ENCODE peak calls at places on chromosome 1, in ten cellular contexts. One of them, this sample, is unnamed.

GRCh38 chr1:186297439-186297838 is 77.6 kb downstream of the TPR start:
- DNase-seq in naive thymus-derived CD4-positive, alpha-beta T cell: no peak
- DNase-seq in substantia nigra: no peak
- DNase-seq in H9: no peak
- DNase-seq in right lobe of liver: no peak
- DNase-seq in cardiac muscle cell: no peak
- DNase-seq in psoas muscle: no peak
- DNase-seq in effector memory CD4-positive, alpha-beta T cell: no peak
- DNase-seq in transverse colon: no peak
- DNase-seq in SJCRH30: no peak
- DNase-seq in this sample: no peak

GRCh38 chr1:189269011-189269410 is 1208.7 kb downstream of the BRINP3 start:
- DNase-seq in psoas muscle: no peak
- DNase-seq in naive thymus-derived CD4-positive, alpha-beta T cell: no peak
- DNase-seq in effector memory CD4-positive, alpha-beta T cell: no peak
- DNase-seq in substantia nigra: no peak
- DNase-seq in transverse colon: no peak
- DNase-seq in SJCRH30: peak; percentile 34
- DNase-seq in cardiac muscle cell: peak; percentile 17
- DNase-seq in right lobe of liver: no peak
- DNase-seq in H9: no peak
- DNase-seq in this sample: no peak

GRCh38 chr1:224304767-224305166 is 25.2 kb downstream of the NVL start:
- DNase-seq in right lobe of liver: no peak
- DNase-seq in SJCRH30: no peak
- DNase-seq in transverse colon: no peak
- DNase-seq in cardiac muscle cell: no peak
- DNase-seq in substantia nigra: no peak
- DNase-seq in psoas muscle: no peak
- DNase-seq in naive thymus-derived CD4-positive, alpha-beta T cell: no peak
- DNase-seq in H9: no peak
- DNase-seq in effector memory CD4-positive, alpha-beta T cell: no peak
- DNase-seq in this sample: no peak

GRCh38 chr1:115140442-115141144 is 51.3 kb upstream of the TSPAN2 start:
- DNase-seq in H9: no peak
- DNase-seq in right lobe of liver: no peak
- DNase-seq in transverse colon: no peak
- DNase-seq in effector memory CD4-positive, alpha-beta T cell: no peak
- DNase-seq in cardiac muscle cell: no peak
- DNase-seq in psoas muscle: no peak
- DNase-seq in substantia nigra: no peak
- DNase-seq in SJCRH30: no peak
- DNase-seq in naive thymus-derived CD4-positive, alpha-beta T cell: no peak
- DNase-seq in this sample: no peak

GRCh38 chr1:154784924-154785531 is 85.1 kb downstream of the KCNN3 start:
- DNase-seq in SJCRH30: peak; percentile 43
- DNase-seq in transverse colon: no peak
- DNase-seq in right lobe of liver: peak; percentile 85
- DNase-seq in effector memory CD4-positive, alpha-beta T cell: no peak
- DNase-seq in psoas muscle: peak; percentile 44
- DNase-seq in cardiac muscle cell: no peak
- DNase-seq in H9: no peak
- DNase-seq in substantia nigra: no peak
- DNase-seq in naive thymus-derived CD4-positive, alpha-beta T cell: peak; percentile 85
- DNase-seq in this sample: no peak

GRCh38 chr1:78387872-78388271 is 102.9 kb upstream of the PTGFR start:
- DNase-seq in effector memory CD4-positive, alpha-beta T cell: no peak
- DNase-seq in psoas muscle: no peak
- DNase-seq in substantia nigra: no peak
- DNase-seq in transverse colon: no peak
- DNase-seq in right lobe of liver: no peak
- DNase-seq in naive thymus-derived CD4-positive, alpha-beta T cell: no peak
- DNase-seq in H9: no peak
- DNase-seq in cardiac muscle cell: no peak
- DNase-seq in SJCRH30: no peak
- DNase-seq in this sample: no peak

GRCh38 chr1:101291562-101292035 is 54.8 kb downstream of the S1PR1 start:
- DNase-seq in SJCRH30: peak; percentile 79
- DNase-seq in naive thymus-derived CD4-positive, alpha-beta T cell: peak; percentile 63
- DNase-seq in substantia nigra: no peak
- DNase-seq in H9: no peak
- DNase-seq in cardiac muscle cell: peak; percentile 30
- DNase-seq in effector memory CD4-positive, alpha-beta T cell: peak; percentile 17
- DNase-seq in right lobe of liver: no peak
- DNase-seq in transverse colon: no peak
- DNase-seq in psoas muscle: no peak
- DNase-seq in this sample: peak; percentile 87

GRCh38 chr1:7808253-7808844 is 24.3 kb downstream of the PER3 start:
- DNase-seq in transverse colon: no peak
- DNase-seq in naive thymus-derived CD4-positive, alpha-beta T cell: no peak
- DNase-seq in cardiac muscle cell: peak; percentile 6
- DNase-seq in substantia nigra: no peak
- DNase-seq in right lobe of liver: no peak
- DNase-seq in effector memory CD4-positive, alpha-beta T cell: no peak
- DNase-seq in H9: no peak
- DNase-seq in psoas muscle: no peak
- DNase-seq in SJCRH30: peak; percentile 45
- DNase-seq in this sample: peak; percentile 4

GRCh38 chr1:159009287-159009686 is 420 bp upstream of the IFI16 start:
- DNase-seq in H9: no peak
- DNase-seq in cardiac muscle cell: no peak
- DNase-seq in psoas muscle: no peak
- DNase-seq in right lobe of liver: no peak
- DNase-seq in naive thymus-derived CD4-positive, alpha-beta T cell: no peak
- DNase-seq in substantia nigra: no peak
- DNase-seq in transverse colon: no peak
- DNase-seq in effector memory CD4-positive, alpha-beta T cell: no peak
- DNase-seq in SJCRH30: no peak
- DNase-seq in this sample: no peak

GRCh38 chr1:22709891-22710687 is 550 bp upstream of the EPHB2 start:
- DNase-seq in effector memory CD4-positive, alpha-beta T cell: no peak
- DNase-seq in cardiac muscle cell: peak; percentile 73
- DNase-seq in naive thymus-derived CD4-positive, alpha-beta T cell: no peak
- DNase-seq in substantia nigra: peak; percentile 65
- DNase-seq in right lobe of liver: peak; percentile 76
- DNase-seq in transverse colon: peak; percentile 66
- DNase-seq in SJCRH30: peak; percentile 73
- DNase-seq in H9: peak; percentile 55
- DNase-seq in psoas muscle: peak; percentile 81
- DNase-seq in this sample: peak; percentile 49

GRCh38 chr1:26349196-26349885 is 4.6 kb downstream of the CRYBG2 start:
- DNase-seq in effector memory CD4-positive, alpha-beta T cell: no peak
- DNase-seq in right lobe of liver: no peak
- DNase-seq in naive thymus-derived CD4-positive, alpha-beta T cell: no peak
- DNase-seq in psoas muscle: no peak
- DNase-seq in SJCRH30: peak; percentile 59
- DNase-seq in substantia nigra: no peak
- DNase-seq in H9: peak; percentile 17
- DNase-seq in transverse colon: no peak
- DNase-seq in cardiac muscle cell: no peak
- DNase-seq in this sample: no peak

GRCh38 chr1:221567859-221568507 is 173.9 kb downstream of the DUSP10 start:
- DNase-seq in transverse colon: no peak
- DNase-seq in psoas muscle: no peak
- DNase-seq in cardiac muscle cell: no peak
- DNase-seq in right lobe of liver: no peak
- DNase-seq in naive thymus-derived CD4-positive, alpha-beta T cell: no peak
- DNase-seq in H9: no peak
- DNase-seq in SJCRH30: no peak
- DNase-seq in substantia nigra: no peak
- DNase-seq in effector memory CD4-positive, alpha-beta T cell: no peak
- DNase-seq in this sample: peak; percentile 43

DNA sequence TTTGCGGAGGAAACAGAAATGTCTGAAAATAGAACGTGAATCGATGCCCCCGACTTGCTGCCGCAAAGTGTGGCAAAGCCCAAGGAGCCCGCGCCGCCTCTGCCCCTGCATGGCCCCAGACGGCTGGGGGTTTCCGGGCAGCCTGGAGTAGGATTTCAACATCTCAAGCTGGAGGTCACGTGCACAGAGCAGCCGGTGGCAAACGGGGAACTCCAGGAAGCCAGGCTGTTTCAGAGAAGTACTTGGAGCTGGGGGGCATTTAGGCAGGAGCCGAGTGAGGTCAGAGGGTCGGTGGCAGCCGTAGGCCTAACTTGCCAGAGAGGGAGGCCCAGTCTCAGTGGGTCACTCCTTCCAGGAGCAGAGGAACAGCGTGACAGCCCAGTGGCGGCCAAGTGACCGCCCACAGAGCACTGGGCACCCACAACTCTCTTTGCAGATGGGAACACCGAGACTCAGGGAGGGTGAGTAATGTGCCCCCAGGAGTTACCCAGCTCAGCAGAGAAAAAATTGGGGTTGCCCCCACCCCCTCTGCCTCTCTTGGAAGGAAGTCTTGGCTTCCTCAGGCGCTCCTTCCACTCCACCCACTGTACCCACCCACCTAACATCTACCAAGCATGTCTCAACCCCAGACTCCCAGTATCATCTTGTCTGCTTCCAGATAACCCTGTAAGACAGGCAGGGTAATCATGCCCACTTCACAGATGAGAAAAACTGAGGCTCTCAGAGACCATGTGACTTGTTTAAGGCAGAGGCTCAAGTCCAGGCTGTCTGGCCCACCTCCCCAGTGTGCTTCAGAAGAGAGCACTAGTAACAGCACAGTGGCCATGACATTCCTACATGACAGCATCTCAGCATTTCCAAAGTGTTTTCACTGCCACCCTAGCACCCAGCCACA is 179.4 kb downstream of the HIVEP3 start:
- DNase-seq in substantia nigra: peak; percentile 30
- DNase-seq in naive thymus-derived CD4-positive, alpha-beta T cell: peak; percentile 10
- DNase-seq in SJCRH30: peak; percentile 77
- DNase-seq in psoas muscle: peak; percentile 90
- DNase-seq in effector memory CD4-positive, alpha-beta T cell: peak; percentile 73
- DNase-seq in H9: no peak
- DNase-seq in right lobe of liver: peak; percentile 80
- DNase-seq in transverse colon: peak; percentile 72
- DNase-seq in cardiac muscle cell: no peak
- DNase-seq in this sample: peak; percentile 98
- H3K27ac ChIP-seq in substantia nigra: no peak overlapping the region
- H3K27ac ChIP-seq in naive thymus-derived CD4-positive, alpha-beta T cell: no peak overlapping the region
- H3K27ac ChIP-seq in SJCRH30: peak overlapping the region; percentile 34
- H3K27ac ChIP-seq in psoas muscle: peak overlapping the region; percentile 80
- H3K27ac ChIP-seq in effector memory CD4-positive, alpha-beta T cell: no peak overlapping the region
- H3K27ac ChIP-seq in H9: no peak overlapping the region
- H3K27ac ChIP-seq in right lobe of liver: no peak overlapping the region
- H3K27ac ChIP-seq in transverse colon: no peak overlapping the region
- H3K27ac ChIP-seq in cardiac muscle cell: no peak overlapping the region
- H3K27ac ChIP-seq in this sample: peak overlapping the region; percentile 87

DNA sequence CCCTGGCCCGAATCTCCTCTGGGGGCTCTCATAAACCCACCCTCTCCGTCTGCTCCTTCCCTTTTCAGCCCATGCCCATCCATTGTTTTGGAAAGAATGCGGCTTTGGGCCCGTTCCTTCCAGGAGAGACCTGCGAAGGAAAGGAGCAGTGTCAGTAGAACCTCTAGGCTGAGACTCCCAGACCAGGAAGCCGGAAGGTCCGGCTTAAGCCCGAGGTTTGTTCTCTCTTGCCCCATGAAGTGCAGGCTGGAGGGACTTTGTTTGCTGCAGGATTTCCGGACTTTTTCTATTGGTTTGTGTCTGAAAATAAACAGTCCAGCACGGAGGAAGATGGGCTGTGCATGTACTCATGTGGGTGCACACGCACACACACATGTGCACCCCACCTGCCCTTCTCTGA is 49.8 kb downstream of the ELK4 start:
- DNase-seq in cardiac muscle cell: no peak
- DNase-seq in psoas muscle: no peak
- DNase-seq in SJCRH30: no peak
- DNase-seq in substantia nigra: no peak
- DNase-seq in H9: no peak
- DNase-seq in transverse colon: no peak
- DNase-seq in naive thymus-derived CD4-positive, alpha-beta T cell: no peak
- DNase-seq in effector memory CD4-positive, alpha-beta T cell: no peak
- DNase-seq in right lobe of liver: peak; percentile 21
- DNase-seq in this sample: no peak
- H3K27ac ChIP-seq in cardiac muscle cell: no peak overlapping the region
- H3K27ac ChIP-seq in psoas muscle: no peak overlapping the region
- H3K27ac ChIP-seq in SJCRH30: no peak overlapping the region
- H3K27ac ChIP-seq in substantia nigra: no peak overlapping the region
- H3K27ac ChIP-seq in H9: no peak overlapping the region
- H3K27ac ChIP-seq in transverse colon: peak overlapping the region; percentile 71
- H3K27ac ChIP-seq in naive thymus-derived CD4-positive, alpha-beta T cell: no peak overlapping the region
- H3K27ac ChIP-seq in effector memory CD4-positive, alpha-beta T cell: no peak overlapping the region
- H3K27ac ChIP-seq in right lobe of liver: no peak overlapping the region
- H3K27ac ChIP-seq in this sample: no peak overlapping the region

GRCh38 chr1:6185151-6185550 is 5.0 kb upstream of the CHD5 start:
- DNase-seq in cardiac muscle cell: no peak
- DNase-seq in SJCRH30: no peak
- DNase-seq in transverse colon: no peak
- DNase-seq in H9: no peak
- DNase-seq in right lobe of liver: no peak
- DNase-seq in psoas muscle: no peak
- DNase-seq in naive thymus-derived CD4-positive, alpha-beta T cell: no peak
- DNase-seq in substantia nigra: no peak
- DNase-seq in effector memory CD4-positive, alpha-beta T cell: no peak
- DNase-seq in this sample: no peak
- H3K27ac ChIP-seq in cardiac muscle cell: no peak overlapping the region
- H3K27ac ChIP-seq in SJCRH30: no peak overlapping the region
- H3K27ac ChIP-seq in transverse colon: no peak overlapping the region
- H3K27ac ChIP-seq in H9: no peak overlapping the region
- H3K27ac ChIP-seq in right lobe of liver: no peak overlapping the region
- H3K27ac ChIP-seq in psoas muscle: no peak overlapping the region
- H3K27ac ChIP-seq in naive thymus-derived CD4-positive, alpha-beta T cell: no peak overlapping the region
- H3K27ac ChIP-seq in substantia nigra: no peak overlapping the region
- H3K27ac ChIP-seq in effector memory CD4-positive, alpha-beta T cell: no peak overlapping the region
- H3K27ac ChIP-seq in this sample: no peak overlapping the region

GRCh38 chr1:41226816-41227215 is 15.3 kb downstream of the SCMH1 start:
- DNase-seq in H9: no peak
- DNase-seq in naive thymus-derived CD4-positive, alpha-beta T cell: no peak
- DNase-seq in effector memory CD4-positive, alpha-beta T cell: no peak
- DNase-seq in substantia nigra: no peak
- DNase-seq in transverse colon: no peak
- DNase-seq in right lobe of liver: no peak
- DNase-seq in psoas muscle: no peak
- DNase-seq in cardiac muscle cell: no peak
- DNase-seq in SJCRH30: no peak
- DNase-seq in this sample: no peak
- H3K27ac ChIP-seq in H9: no peak overlapping the region
- H3K27ac ChIP-seq in naive thymus-derived CD4-positive, alpha-beta T cell: no peak overlapping the region
- H3K27ac ChIP-seq in effector memory CD4-positive, alpha-beta T cell: no peak overlapping the region
- H3K27ac ChIP-seq in substantia nigra: no peak overlapping the region
- H3K27ac ChIP-seq in transverse colon: no peak overlapping the region
- H3K27ac ChIP-seq in right lobe of liver: no peak overlapping the region
- H3K27ac ChIP-seq in psoas muscle: no peak overlapping the region
- H3K27ac ChIP-seq in cardiac muscle cell: peak overlapping the region; percentile 36
- H3K27ac ChIP-seq in SJCRH30: no peak overlapping the region
- H3K27ac ChIP-seq in this sample: no peak overlapping the region

GRCh38 chr1:201718346-201719202 is 110.4 kb upstream of the IPO9 start:
- DNase-seq in naive thymus-derived CD4-positive, alpha-beta T cell: no peak
- DNase-seq in psoas muscle: no peak
- DNase-seq in cardiac muscle cell: no peak
- DNase-seq in H9: no peak
- DNase-seq in substantia nigra: no peak
- DNase-seq in right lobe of liver: no peak
- DNase-seq in SJCRH30: no peak
- DNase-seq in effector memory CD4-positive, alpha-beta T cell: no peak
- DNase-seq in transverse colon: no peak
- DNase-seq in this sample: no peak
- H3K27ac ChIP-seq in naive thymus-derived CD4-positive, alpha-beta T cell: no peak overlapping the region
- H3K27ac ChIP-seq in psoas muscle: peak overlapping the region; percentile 43
- H3K27ac ChIP-seq in cardiac muscle cell: no peak overlapping the region
- H3K27ac ChIP-seq in H9: no peak overlapping the region
- H3K27ac ChIP-seq in substantia nigra: peak overlapping the region; percentile 99
- H3K27ac ChIP-seq in right lobe of liver: no peak overlapping the region
- H3K27ac ChIP-seq in SJCRH30: no peak overlapping the region
- H3K27ac ChIP-seq in effector memory CD4-positive, alpha-beta T cell: no peak overlapping the region
- H3K27ac ChIP-seq in transverse colon: peak overlapping the region; percentile 87
- H3K27ac ChIP-seq in this sample: no peak overlapping the region

This sample was measured in HL-60.